ENCODE peak calls at places on chromosome 19, in four cellular contexts. V is HEK293T, K is HepG2, Q is K562. P is an unnamed sample.

GRCh38 chr19:32067686-32068085 is 277.7 kb upstream of the ZNF507 start:
- DNase-seq in Q (no peak), K (no peak), V (no peak), P (peak; percentile 57)

GRCh38 chr19:48734625-48735024 is 5.8 kb downstream of the RASIP1 start:
- DNase-seq in V (no peak), Q (no peak), K (no peak), P (no peak)

GRCh38 chr19:49874503-49875157 is 2.5 kb downstream of the AKT1S1 start:
- DNase-seq in K (no peak), Q (no peak), V (no peak), P (no peak)

GRCh38 chr19:10505583-10506229 is 2.5 kb upstream of the KEAP1 start:
- DNase-seq in K (peak; percentile 60), V (peak; percentile 76), Q (peak; percentile 65), P (peak; percentile 90)

GRCh38 chr19:50356691-50357177 is 8.7 kb downstream of the NAPSA start:
- DNase-seq in Q (no peak), K (no peak), V (no peak), P (no peak)

GRCh38 chr19:29245221-29245620 is 32.3 kb upstream of the UQCRFS1 start:
- DNase-seq in K (no peak), V (no peak), Q (no peak), P (no peak)

GRCh38 chr19:4352701-4353121 is 9.3 kb downstream of the MPND start:
- DNase-seq in Q (peak; percentile 72), V (peak; percentile 62), K (peak; percentile 47), P (peak; percentile 78)

GRCh38 chr19:46726551-46726950 is 9.6 kb upstream of the PRKD2 start:
- DNase-seq in V (no peak), K (no peak), Q (no peak), P (no peak)

GRCh38 chr19:3154957-3155736 is 19.3 kb downstream of the GNA15 start:
- DNase-seq in V (no peak), Q (peak; percentile 93), K (peak; percentile 50), P (no peak)

GRCh38 chr19:27971071-27971470 is 1241.9 kb downstream of the UQCRFS1 start:
- DNase-seq in Q (no peak), K (no peak), V (no peak), P (peak; percentile 16)

GRCh38 chr19:10828981-10829821 is 6.8 kb downstream of the TMED1 start:
- DNase-seq in K (no peak), Q (no peak), V (no peak), P (peak; percentile 56)

GRCh38 chr19:40598918-40599307 is 2.3 kb upstream of the LTBP4 start:
- DNase-seq in Q (no peak), V (no peak), K (no peak), P (no peak)

GRCh38 chr19:18112989-18113478 is 15.5 kb downstream of the MAST3 start:
- DNase-seq in K (peak; percentile 71), Q (peak; percentile 75), V (peak; percentile 84), P (peak; percentile 95)

GRCh38 chr19:55319786-55320185 is 5.4 kb downstream of the TMEM150B start:
- DNase-seq in V (peak; percentile 90), Q (peak; percentile 66), K (no peak), P (peak; percentile 93)

GRCh38 chr19:50187937-50188336 is 15.5 kb upstream of the MYH14 start:
- DNase-seq in K (no peak), V (no peak), Q (no peak), P (no peak)

GRCh38 chr19:11166281-11167142 is 10.9 kb upstream of the SPC24 start:
- DNase-seq in Q (no peak), V (no peak), K (no peak), P (no peak)

GRCh38 chr19:29831041-29831548 is 19.3 kb downstream of the CCNE1 start:
- DNase-seq in K (no peak), Q (no peak), V (no peak), P (no peak)

GRCh38 chr19:30369833-30370232 is 2.4 kb upstream of the ZNF536 start:
- DNase-seq in Q (no peak), V (no peak), K (no peak), P (no peak)

GRCh38 chr19:35935911-35936737 is at the start of gene LRFN3:
- DNase-seq in K (peak; percentile 21), V (peak; percentile 82), Q (peak; percentile 75), P (peak; percentile 81)

GRCh38 chr19:55597493-55597892 is 1.8 kb downstream of the FIZ1 start:
- DNase-seq in V (no peak), Q (no peak), K (no peak), P (no peak)

GRCh38 chr19:41646589-41647204 is 19.8 kb upstream of the CEACAM4 start:
- DNase-seq in V (peak; percentile 56), Q (peak; percentile 58), K (no peak), P (peak; percentile 71)

GRCh38 chr19:40576585-40577451 is at the start of gene SHKBP1:
- DNase-seq in Q (peak; percentile 97), K (peak; percentile 84), V (peak; percentile 97), P (peak; percentile 96)

GRCh38 chr19:48644839-48645651 is 942 bp downstream of the CA11 start:
- DNase-seq in V (peak; percentile 62), K (peak; percentile 53), Q (peak; percentile 55), P (peak; percentile 80)

GRCh38 chr19:15398501-15399233 is 19.1 kb upstream of the AKAP8 start:
- DNase-seq in Q (no peak), V (no peak), K (no peak), P (no peak)

DNA sequence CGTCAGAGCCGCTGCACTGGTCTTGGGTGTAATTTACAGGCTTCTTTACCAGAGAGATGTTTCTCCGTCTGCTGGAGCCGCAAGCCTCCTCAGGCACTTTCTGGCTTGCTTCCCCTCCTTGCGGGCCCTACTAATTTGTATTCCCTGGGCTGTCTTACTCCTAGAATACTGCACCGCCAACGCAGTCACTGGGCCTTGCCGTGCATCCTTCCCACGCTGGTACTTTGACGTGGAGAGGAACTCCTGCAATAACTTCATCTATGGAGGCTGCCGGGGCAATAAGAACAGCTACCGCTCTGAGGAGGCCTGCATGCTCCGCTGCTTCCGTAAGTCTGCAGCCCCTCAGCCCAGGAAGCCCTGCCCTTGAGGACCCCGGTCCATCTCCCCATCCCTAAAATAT is 14.1 kb upstream of the C19orf33 start:
- DNase-seq in Q (no peak), V (no peak), K (no peak), P (no peak)
- TF ChIP-seq ELF4 in Q (no peak), V (no peak), K (no peak), P (no peak)

GRCh38 chr19:808176-808741 is 11.0 kb downstream of the PTBP1 start:
- DNase-seq in V (no peak), Q (peak; percentile 38), K (no peak), P (no peak)
- TF ChIP-seq ELF4 in V (no peak), Q (no peak), K (no peak), P (no peak)

GRCh38 chr19:1408300-1409203 is 1.2 kb downstream of the DAZAP1 start:
- DNase-seq in K (no peak), V (no peak), Q (peak; percentile 70), P (peak; percentile 48)
- TF ChIP-seq ELF4 in K (no peak), V (no peak), Q (no peak), P (no peak)

DNA sequence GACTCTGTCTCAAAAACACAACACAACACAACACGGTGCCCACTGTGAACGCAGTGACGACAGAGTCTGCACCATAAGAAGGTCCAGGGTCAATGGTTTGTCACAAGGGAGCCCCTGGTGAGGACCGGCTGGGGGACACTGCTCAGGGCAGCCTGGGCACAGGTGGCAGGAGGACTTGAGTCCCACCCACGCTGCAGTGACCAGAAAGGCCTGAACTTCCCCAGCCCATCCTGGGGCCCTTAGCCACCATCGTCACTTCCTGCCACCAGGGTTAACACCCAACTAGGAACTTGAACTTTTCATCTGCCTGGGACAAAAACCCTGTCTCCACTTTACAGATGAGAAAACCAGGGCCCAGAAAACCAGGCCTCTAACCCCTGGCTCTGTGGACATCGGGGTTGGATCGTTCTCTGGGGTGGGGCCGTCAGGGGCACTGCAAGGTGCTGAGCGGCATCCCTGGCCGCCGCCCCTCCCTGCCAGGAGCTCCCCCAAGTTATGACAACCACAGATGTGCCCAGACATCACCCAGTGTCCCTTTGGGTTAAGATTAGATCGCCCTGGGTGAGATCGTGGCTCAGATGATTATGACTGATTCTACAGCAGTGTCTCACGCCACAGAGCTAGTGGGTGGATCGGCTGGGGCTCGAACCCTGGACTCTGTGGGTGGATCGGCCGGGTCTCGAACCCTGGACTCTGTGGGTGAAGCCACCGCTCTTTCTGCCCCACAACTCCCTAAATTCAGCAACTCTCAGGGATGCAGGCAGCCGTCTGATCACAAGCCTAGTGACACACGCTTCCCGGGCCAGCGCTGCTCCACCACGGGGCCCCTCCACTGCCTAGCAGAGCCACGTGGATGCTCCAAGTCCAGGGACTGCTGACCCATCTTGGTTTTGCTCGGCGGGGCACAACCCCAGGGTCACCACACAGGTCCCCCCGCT is 14.0 kb downstream of the MOB3A start:
- DNase-seq in K (no peak), V (no peak), Q (no peak), P (no peak)
- TF ChIP-seq ELF4 in K (no peak), V (no peak), Q (no peak), P (no peak)

DNA sequence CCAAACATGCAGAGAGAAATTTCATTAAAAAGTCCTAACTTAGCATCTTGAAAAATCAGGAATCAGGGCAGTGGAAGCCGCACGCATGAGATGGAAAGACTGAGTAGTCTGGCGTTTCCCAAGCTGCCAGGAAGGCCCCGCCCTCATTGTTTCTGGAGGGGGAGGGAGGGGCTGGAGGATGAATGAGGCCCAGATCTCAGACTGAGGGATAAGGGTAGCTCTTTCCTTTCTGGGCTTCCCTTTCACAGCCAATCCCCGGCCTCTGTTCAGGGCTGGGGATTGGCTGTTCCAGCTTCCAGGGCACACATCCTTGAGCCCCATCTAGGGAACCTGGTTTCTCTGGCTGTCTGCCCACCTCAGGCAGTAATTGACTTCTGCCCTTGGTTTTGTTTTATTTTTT is 7.3 kb downstream of the C19orf53 start:
- DNase-seq in K (no peak), V (peak; percentile 55), Q (peak; percentile 76), P (peak; percentile 77)
- TF ChIP-seq ELF4 in K (no peak), V (no peak), Q (no peak), P (no peak)

GRCh38 chr19:7799640-7800355 is 30.2 kb upstream of the EVI5L start:
- DNase-seq in V (peak; percentile 54), Q (peak; percentile 60), K (peak; percentile 60), P (peak; percentile 81)
- TF ChIP-seq ELF4 in V (no peak), Q (no peak), K (no peak), P (no peak)

GRCh38 chr19:53824134-53824611 is at the start of gene NLRP12:
- DNase-seq in V (no peak), Q (no peak), K (no peak), P (no peak)
- TF ChIP-seq ELF4 in V (no peak), Q (no peak), K (no peak), P (no peak)

GRCh38 chr19:6227156-6227940 is 52.4 kb downstream of the MLLT1 start:
- DNase-seq in K (no peak), V (no peak), Q (no peak), P (no peak)
- TF ChIP-seq ELF4 in K (no peak), V (no peak), Q (no peak), P (no peak)

GRCh38 chr19:5958074-5958850 is 19.7 kb downstream of the RANBP3 start:
- DNase-seq in V (no peak), Q (no peak), K (no peak), P (no peak)
- TF ChIP-seq ELF4 in V (no peak), Q (no peak), K (no peak), P (no peak)